ENCODE peak calls at places on chromosomes 2 and 18, in five cellular contexts. One of them, this sample, is unnamed.

GRCh38 chr2:66455490-66455889 is 20.6 kb downstream of the MEIS1 start:
- DNase-seq in foreskin fibroblast: peak
- DNase-seq in endothelial cell: no peak
- DNase-seq in fibroblast of pulmonary artery: no peak
- DNase-seq in colonic mucosa: no peak
- DNase-seq in this sample: no peak

GRCh38 chr2:1643220-1643619 is 101.1 kb downstream of the PXDN start:
- DNase-seq in foreskin fibroblast: no peak
- DNase-seq in fibroblast of pulmonary artery: no peak
- DNase-seq in colonic mucosa: no peak
- DNase-seq in endothelial cell: no peak
- DNase-seq in this sample: no peak

GRCh38 chr2:110816404-110817365 is 84.3 kb downstream of the ACOXL start:
- DNase-seq in colonic mucosa: no peak
- DNase-seq in fibroblast of pulmonary artery: no peak
- DNase-seq in endothelial cell: no peak
- DNase-seq in foreskin fibroblast: no peak
- DNase-seq in this sample: no peak

GRCh38 chr18:56639094-56639361 is 636 bp upstream of the TXNL1 start:
- DNase-seq in fibroblast of pulmonary artery: no peak
- DNase-seq in foreskin fibroblast: peak
- DNase-seq in colonic mucosa: no peak
- DNase-seq in endothelial cell: no peak
- DNase-seq in this sample: no peak

GRCh38 chr2:65030481-65030880 is 25.7 kb upstream of the CEP68 start:
- DNase-seq in foreskin fibroblast: no peak
- DNase-seq in endothelial cell: no peak
- DNase-seq in colonic mucosa: peak
- DNase-seq in fibroblast of pulmonary artery: no peak
- DNase-seq in this sample: no peak

GRCh38 chr2:203690110-203691047 is 16.1 kb upstream of the CD28 start:
- DNase-seq in foreskin fibroblast: peak
- DNase-seq in endothelial cell: no peak
- DNase-seq in colonic mucosa: no peak
- DNase-seq in fibroblast of pulmonary artery: peak
- DNase-seq in this sample: peak

GRCh38 chr2:226607379-226607778 is 192.2 kb downstream of the IRS1 start:
- DNase-seq in colonic mucosa: no peak
- DNase-seq in fibroblast of pulmonary artery: peak
- DNase-seq in foreskin fibroblast: no peak
- DNase-seq in endothelial cell: no peak
- DNase-seq in this sample: no peak

GRCh38 chr2:12493031-12493513 is 223.7 kb upstream of the TRIB2 start:
- DNase-seq in fibroblast of pulmonary artery: peak
- DNase-seq in endothelial cell: no peak
- DNase-seq in foreskin fibroblast: peak
- DNase-seq in colonic mucosa: no peak
- DNase-seq in this sample: no peak

GRCh38 chr2:42901076-42901645 is 108.8 kb upstream of the HAAO start:
- DNase-seq in foreskin fibroblast: peak
- DNase-seq in colonic mucosa: no peak
- DNase-seq in endothelial cell: no peak
- DNase-seq in fibroblast of pulmonary artery: peak
- DNase-seq in this sample: no peak

GRCh38 chr2:207469953-207470699 is 59.6 kb upstream of the CREB1 start:
- DNase-seq in foreskin fibroblast: no peak
- DNase-seq in colonic mucosa: no peak
- DNase-seq in endothelial cell: no peak
- DNase-seq in fibroblast of pulmonary artery: no peak
- DNase-seq in this sample: no peak

GRCh38 chr2:178579006-178579405 is 98.7 kb downstream of the PLEKHA3 start:
- DNase-seq in colonic mucosa: no peak
- DNase-seq in fibroblast of pulmonary artery: peak
- DNase-seq in foreskin fibroblast: peak
- DNase-seq in endothelial cell: no peak
- DNase-seq in this sample: no peak

GRCh38 chr2:38856165-38856564 is 19.6 kb downstream of the DHX57 start:
- DNase-seq in colonic mucosa: no peak
- DNase-seq in endothelial cell: no peak
- DNase-seq in foreskin fibroblast: peak
- DNase-seq in fibroblast of pulmonary artery: peak
- DNase-seq in this sample: no peak

GRCh38 chr2:174589334-174589733 is 8.3 kb downstream of the WIPF1 start:
- DNase-seq in fibroblast of pulmonary artery: no peak
- DNase-seq in colonic mucosa: no peak
- DNase-seq in foreskin fibroblast: no peak
- DNase-seq in endothelial cell: no peak
- DNase-seq in this sample: no peak

GRCh38 chr2:74005786-74006185 is 21.1 kb downstream of the TET3 start:
- DNase-seq in endothelial cell: no peak
- DNase-seq in foreskin fibroblast: peak
- DNase-seq in colonic mucosa: no peak
- DNase-seq in fibroblast of pulmonary artery: no peak
- DNase-seq in this sample: no peak

GRCh38 chr2:159272166-159272565 is 14.3 kb downstream of the WDSUB1 start:
- DNase-seq in endothelial cell: no peak
- DNase-seq in fibroblast of pulmonary artery: no peak
- DNase-seq in colonic mucosa: no peak
- DNase-seq in foreskin fibroblast: no peak
- DNase-seq in this sample: no peak

GRCh38 chr2:176148758-176149483 is 2.4 kb upstream of the HOXD4 start:
- DNase-seq in endothelial cell: no peak
- DNase-seq in fibroblast of pulmonary artery: no peak
- DNase-seq in foreskin fibroblast: no peak
- DNase-seq in colonic mucosa: no peak
- DNase-seq in this sample: no peak

GRCh38 chr2:233428438-233428837 is 74.1 kb downstream of the DGKD start:
- DNase-seq in endothelial cell: no peak
- DNase-seq in fibroblast of pulmonary artery: no peak
- DNase-seq in colonic mucosa: no peak
- DNase-seq in foreskin fibroblast: no peak
- DNase-seq in this sample: no peak

GRCh38 chr2:217934321-217935131 is 68.3 kb downstream of the TNS1 start:
- DNase-seq in foreskin fibroblast: peak
- DNase-seq in fibroblast of pulmonary artery: peak
- DNase-seq in endothelial cell: no peak
- DNase-seq in colonic mucosa: peak
- DNase-seq in this sample: no peak

GRCh38 chr2:26820932-26821331 is 27.0 kb upstream of the DPYSL5 start:
- DNase-seq in foreskin fibroblast: no peak
- DNase-seq in endothelial cell: no peak
- DNase-seq in fibroblast of pulmonary artery: no peak
- DNase-seq in colonic mucosa: no peak
- DNase-seq in this sample: no peak

GRCh38 chr2:43220982-43221659 is 5.3 kb downstream of the ZFP36L2 start:
- DNase-seq in endothelial cell: peak
- DNase-seq in foreskin fibroblast: peak
- DNase-seq in fibroblast of pulmonary artery: peak
- DNase-seq in colonic mucosa: peak
- DNase-seq in this sample: peak

GRCh38 chr2:117785740-117786139 is 28.8 kb upstream of the DDX18 start:
- DNase-seq in endothelial cell: peak
- DNase-seq in foreskin fibroblast: peak
- DNase-seq in colonic mucosa: peak
- DNase-seq in fibroblast of pulmonary artery: peak
- DNase-seq in this sample: no peak

GRCh38 chr18:27585602-27586173 is 400.6 kb upstream of the CHST9 start:
- DNase-seq in endothelial cell: no peak
- DNase-seq in foreskin fibroblast: no peak
- DNase-seq in colonic mucosa: peak
- DNase-seq in fibroblast of pulmonary artery: no peak
- DNase-seq in this sample: no peak

GRCh38 chr2:44772131-44772530 is 169.4 kb upstream of the SIX3 start:
- DNase-seq in colonic mucosa: peak
- DNase-seq in endothelial cell: no peak
- DNase-seq in fibroblast of pulmonary artery: no peak
- DNase-seq in foreskin fibroblast: no peak
- DNase-seq in this sample: no peak

GRCh38 chr2:12555012-12555645 is 161.6 kb upstream of the TRIB2 start:
- DNase-seq in endothelial cell: no peak
- DNase-seq in foreskin fibroblast: peak
- DNase-seq in fibroblast of pulmonary artery: peak
- DNase-seq in colonic mucosa: no peak
- DNase-seq in this sample: no peak

DNA sequence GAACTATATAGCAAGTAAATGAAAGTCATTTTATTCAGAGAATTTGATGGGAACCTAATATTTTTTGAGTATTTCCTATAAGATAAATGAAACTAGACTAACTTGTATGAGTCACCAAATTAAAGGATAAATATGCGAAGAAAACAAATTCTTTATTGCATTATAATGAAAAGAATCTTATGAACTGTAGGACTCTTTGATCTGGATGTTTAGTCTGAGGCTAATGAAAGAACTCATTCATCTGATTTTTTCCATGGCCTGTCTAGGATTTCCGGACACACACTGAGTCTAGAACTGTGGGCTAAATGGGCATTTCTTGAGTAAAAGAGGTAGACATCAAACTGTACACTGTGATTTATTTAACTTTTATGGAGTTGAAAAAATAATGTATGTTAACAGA is 43.1 kb downstream of the ZNF519 start:
- DNase-seq in foreskin fibroblast: no peak
- DNase-seq in colonic mucosa: no peak
- DNase-seq in endothelial cell: no peak
- DNase-seq in fibroblast of pulmonary artery: no peak
- DNase-seq in this sample: no peak
- TF ChIP-seq CTCF in foreskin fibroblast: no peak
- TF ChIP-seq CTCF in colonic mucosa: no peak
- TF ChIP-seq CTCF in endothelial cell: no peak
- TF ChIP-seq CTCF in fibroblast of pulmonary artery: no peak
- TF ChIP-seq CTCF in this sample: no peak

GRCh38 chr2:102356741-102357140 is 1.1 kb downstream of the IL18R1 start:
- DNase-seq in fibroblast of pulmonary artery: no peak
- DNase-seq in colonic mucosa: no peak
- DNase-seq in endothelial cell: no peak
- DNase-seq in foreskin fibroblast: no peak
- DNase-seq in this sample: no peak

GRCh38 chr2:102357975-102358374 is 2.4 kb downstream of the IL18R1 start:
- DNase-seq in colonic mucosa: no peak
- DNase-seq in endothelial cell: no peak
- DNase-seq in foreskin fibroblast: no peak
- DNase-seq in fibroblast of pulmonary artery: no peak
- DNase-seq in this sample: no peak

GRCh38 chr2:102361632-102362241 is 6.1 kb downstream of the IL18R1 start:
- DNase-seq in colonic mucosa: no peak
- DNase-seq in foreskin fibroblast: no peak
- DNase-seq in fibroblast of pulmonary artery: no peak
- DNase-seq in endothelial cell: no peak
- DNase-seq in this sample: no peak

GRCh38 chr2:102358496-102358895 is 2.9 kb downstream of the IL18R1 start:
- DNase-seq in colonic mucosa: no peak
- DNase-seq in fibroblast of pulmonary artery: no peak
- DNase-seq in endothelial cell: no peak
- DNase-seq in foreskin fibroblast: no peak
- DNase-seq in this sample: no peak

GRCh38 chr2:102359527-102359926 is 3.9 kb downstream of the IL18R1 start:
- DNase-seq in endothelial cell: no peak
- DNase-seq in colonic mucosa: no peak
- DNase-seq in foreskin fibroblast: no peak
- DNase-seq in fibroblast of pulmonary artery: no peak
- DNase-seq in this sample: no peak
- TF ChIP-seq CTCF in endothelial cell: no peak
- TF ChIP-seq CTCF in colonic mucosa: no peak
- TF ChIP-seq CTCF in foreskin fibroblast: no peak
- TF ChIP-seq CTCF in fibroblast of pulmonary artery: no peak
- TF ChIP-seq CTCF in this sample: no peak

GRCh38 chr2:126599062-126599461 is 56.9 kb upstream of the GYPC start:
- DNase-seq in fibroblast of pulmonary artery: no peak
- DNase-seq in endothelial cell: no peak
- DNase-seq in foreskin fibroblast: no peak
- DNase-seq in colonic mucosa: no peak
- DNase-seq in this sample: no peak

GRCh38 chr2:126600715-126601114 is 55.2 kb upstream of the GYPC start:
- DNase-seq in fibroblast of pulmonary artery: no peak
- DNase-seq in colonic mucosa: no peak
- DNase-seq in endothelial cell: no peak
- DNase-seq in foreskin fibroblast: no peak
- DNase-seq in this sample: no peak
- TF ChIP-seq CTCF in fibroblast of pulmonary artery: no peak
- TF ChIP-seq CTCF in colonic mucosa: no peak
- TF ChIP-seq CTCF in endothelial cell: no peak
- TF ChIP-seq CTCF in foreskin fibroblast: no peak
- TF ChIP-seq CTCF in this sample: no peak

DNA sequence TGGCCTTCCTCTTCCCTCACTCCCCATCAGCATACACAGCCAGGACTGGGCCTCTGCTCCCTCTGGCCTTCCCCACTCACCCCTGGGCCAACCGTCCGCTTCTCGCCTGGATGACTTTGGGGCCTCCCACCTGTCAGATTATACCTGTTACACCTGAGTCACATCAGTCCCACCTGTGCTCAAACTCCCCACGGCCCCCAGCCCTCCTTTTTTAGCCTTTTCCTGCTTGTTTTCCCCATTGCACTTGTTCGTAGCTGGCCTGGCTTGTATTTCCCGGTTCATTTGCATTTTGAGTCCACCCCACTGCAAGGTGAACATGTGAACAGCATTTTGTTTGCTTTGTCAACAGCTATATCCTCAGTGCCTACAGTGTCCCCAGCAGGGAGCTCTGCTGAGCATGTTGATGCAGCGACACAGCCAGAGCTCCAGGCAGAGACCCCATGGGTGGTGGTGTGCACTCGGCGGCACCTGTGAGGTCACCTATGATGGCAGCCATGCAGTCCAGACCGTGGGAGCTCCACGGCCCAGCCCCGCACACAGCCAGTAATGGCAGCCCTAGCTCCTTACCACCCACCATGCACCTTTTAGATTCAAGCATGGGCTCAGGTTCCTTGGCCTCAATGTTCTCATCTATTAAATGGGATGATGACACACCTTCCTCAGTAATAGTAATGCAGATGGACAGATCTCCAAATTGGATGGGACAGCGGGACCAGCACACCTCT is 276.4 kb upstream of the HS6ST1 start:
- DNase-seq in endothelial cell: no peak
- DNase-seq in foreskin fibroblast: no peak
- DNase-seq in fibroblast of pulmonary artery: no peak
- DNase-seq in colonic mucosa: peak
- DNase-seq in this sample: no peak
- TF ChIP-seq CTCF in endothelial cell: no peak
- TF ChIP-seq CTCF in foreskin fibroblast: no peak
- TF ChIP-seq CTCF in fibroblast of pulmonary artery: no peak
- TF ChIP-seq CTCF in colonic mucosa: no peak
- TF ChIP-seq CTCF in this sample: no peak

This sample was measured in natural killer cell.